ENCODE peak calls at places on chromosomes 11 and 22, in ten cellular contexts. Z, Q, X, G, P, U, B, I, N and V are unnamed samples.

GRCh38 chr11:70243912-70244652 is 26.4 kb upstream of the PPFIA1 start:
- DNase-seq in I (no peak), B (peak; percentile 38), G (no peak), X (no peak), Q (peak; percentile 57), Z (no peak), P (no peak), N (no peak), U (no peak), V (peak; percentile 33)

GRCh38 chr11:113332638-113333329 is 18.4 kb downstream of the TTC12 start:
- DNase-seq in X (no peak), P (no peak), B (no peak), U (no peak), N (no peak), Q (no peak), Z (no peak), G (no peak), I (no peak), V (no peak)

GRCh38 chr11:128462189-128462588 is 125.2 kb downstream of the ETS1 start:
- DNase-seq in U (no peak), G (no peak), X (no peak), P (no peak), I (no peak), B (no peak), N (no peak), Z (no peak), Q (no peak), V (no peak)

GRCh38 chr11:36389006-36389405 is 92.9 kb downstream of the PRR5L start:
- DNase-seq in I (no peak), B (no peak), Q (no peak), X (no peak), P (no peak), Z (no peak), N (no peak), U (no peak), G (no peak), V (no peak)

GRCh38 chr11:116960916-116961315 is 123.5 kb upstream of the APOA1 start:
- DNase-seq in N (peak; percentile 42), U (no peak), P (no peak), Z (no peak), B (peak; percentile 88), X (peak; percentile 36), G (no peak), I (no peak), Q (peak; percentile 88), V (peak; percentile 73)

GRCh38 chr11:126547161-126547560 is 191.7 kb downstream of the ST3GAL4 start:
- DNase-seq in G (no peak), N (no peak), B (peak; percentile 98), I (no peak), P (no peak), U (no peak), X (peak; percentile 15), Z (no peak), Q (peak; percentile 95), V (peak; percentile 92)

GRCh38 chr22:32836286-32836859 is 34.9 kb downstream of the TIMP3 start:
- DNase-seq in P (no peak), U (no peak), N (peak; percentile 10), Q (peak; percentile 52), Z (no peak), I (no peak), B (peak; percentile 35), X (no peak), G (no peak), V (no peak)

GRCh38 chr22:17633217-17633997 is 4.9 kb upstream of the ATP6V1E1 start:
- DNase-seq in I (no peak), B (peak; percentile 88), Q (peak; percentile 84), G (no peak), N (no peak), X (peak; percentile 68), Z (no peak), P (no peak), U (no peak), V (peak; percentile 87)

GRCh38 chr22:29054251-29054767 is 7.3 kb downstream of the C22orf31 start:
- DNase-seq in B (no peak), Z (no peak), G (no peak), I (no peak), X (no peak), Q (no peak), U (no peak), P (no peak), N (no peak), V (no peak)

GRCh38 chr22:22713416-22713815 is 69.0 kb downstream of the GGTLC2 start:
- DNase-seq in U (no peak), I (no peak), B (no peak), N (no peak), G (no peak), Q (no peak), X (no peak), P (no peak), Z (no peak), V (no peak)

GRCh38 chr22:36644333-36644757 is 59.2 kb downstream of the CACNG2 start:
- DNase-seq in B (peak; percentile 92), U (no peak), G (no peak), Q (peak; percentile 92), I (peak; percentile 69), Z (peak; percentile 58), N (no peak), P (no peak), X (peak; percentile 72), V (peak; percentile 89)

GRCh38 chr11:113877673-113878060 is 2.3 kb upstream of the USP28 start:
- DNase-seq in P (no peak), Z (no peak), X (no peak), B (no peak), I (no peak), N (no peak), U (no peak), Q (no peak), G (no peak), V (no peak)

GRCh38 chr22:44889233-44889878 is 120.4 kb downstream of the PHF21B start:
- DNase-seq in Q (no peak), X (no peak), Z (no peak), B (peak; percentile 7), I (no peak), P (no peak), G (no peak), N (peak; percentile 35), U (no peak), V (no peak)

GRCh38 chr11:130726234-130726559 is 190.1 kb downstream of the SNX19 start:
- DNase-seq in U (no peak), P (no peak), X (no peak), N (no peak), I (no peak), B (peak; percentile 66), Q (no peak), Z (no peak), G (no peak), V (peak; percentile 50)

GRCh38 chr22:39283312-39284141 is 35.9 kb downstream of the RPL3 start:
- DNase-seq in U (no peak), G (no peak), N (no peak), P (peak; percentile 19), I (no peak), B (peak; percentile 47), Q (peak; percentile 90), X (no peak), Z (no peak), V (no peak)

GRCh38 chr22:35900483-35901168 is 128.0 kb downstream of the RBFOX2 start:
- DNase-seq in Q (peak; percentile 73), B (peak; percentile 85), X (no peak), G (peak; percentile 32), P (no peak), Z (no peak), I (no peak), N (peak; percentile 45), U (peak; percentile 77), V (peak; percentile 55)

GRCh38 chr11:6297831-6298230 is 22.5 kb downstream of the CAVIN3 start:
- DNase-seq in I (no peak), Z (no peak), P (no peak), N (peak; percentile 6), G (no peak), B (peak; percentile 32), X (no peak), U (no peak), Q (peak; percentile 46), V (no peak)

GRCh38 chr11:24086921-24087320 is 409.9 kb upstream of the LUZP2 start:
- DNase-seq in G (no peak), B (no peak), I (no peak), U (no peak), P (no peak), N (no peak), X (no peak), Z (no peak), Q (no peak), V (no peak)

GRCh38 chr11:2180775-2181370 is 9.3 kb upstream of the TH start:
- DNase-seq in G (no peak), N (no peak), Z (no peak), P (no peak), X (no peak), I (no peak), B (peak; percentile 28), U (no peak), Q (peak; percentile 82), V (no peak)

GRCh38 chr11:119056397-119056999 is 507 bp downstream of the HYOU1 start:
- DNase-seq in N (peak; percentile 86), X (no peak), U (no peak), G (peak; percentile 58), Q (peak; percentile 27), Z (peak; percentile 68), P (no peak), I (peak; percentile 60), B (peak; percentile 15), V (peak; percentile 5)